ENCODE peak calls at places on chromosome 7, in five cellular contexts. A is heart left ventricle, G is endothelial cell of umbilical vein, H is psoas muscle, R is fibroblast of lung. F is an unnamed sample.

GRCh38 chr7:130490287-130490686 is 1.6 kb upstream of the MEST start:
- DNase-seq in A (no peak), G (peak; percentile 15), H (no peak), R (peak; percentile 9), F (no peak)

GRCh38 chr7:121275204-121275603 is 53.6 kb upstream of the WNT16 start:
- DNase-seq in A (no peak), G (no peak), H (no peak), R (no peak), F (no peak)

GRCh38 chr7:108079291-108080057 is 50.7 kb downstream of the LAMB4 start:
- DNase-seq in A (no peak), G (peak; percentile 87), H (no peak), R (peak; percentile 97), F (peak; percentile 75)

GRCh38 chr7:51850141-51850540 is 533.5 kb upstream of the COBL start:
- DNase-seq in A (no peak), G (no peak), H (no peak), R (no peak), F (no peak)

GRCh38 chr7:114864278-114864677 is 57.6 kb upstream of the MDFIC start:
- DNase-seq in A (no peak), G (peak; percentile 7), H (no peak), R (peak; percentile 33), F (peak; percentile 12)

GRCh38 chr7:71019703-71020102 is 112.2 kb upstream of the GALNT17 start:
- DNase-seq in A (no peak), G (no peak), H (no peak), R (no peak), F (no peak)

GRCh38 chr7:103905997-103906396 is 83.5 kb downstream of the RELN start:
- DNase-seq in A (no peak), G (no peak), H (no peak), R (no peak), F (no peak)

GRCh38 chr7:148983220-148984146 is 44.8 kb downstream of the PDIA4 start:
- DNase-seq in A (peak; percentile 71), G (peak; percentile 87), H (peak; percentile 74), R (peak; percentile 88), F (peak; percentile 83)

GRCh38 chr7:94050046-94050445 is 45.9 kb upstream of the BET1 start:
- DNase-seq in A (no peak), G (no peak), H (no peak), R (no peak), F (no peak)

GRCh38 chr7:29641651-29642050 is 78.0 kb downstream of the PRR15 start:
- DNase-seq in A (no peak), G (peak; percentile 16), H (no peak), R (no peak), F (no peak)

DNA sequence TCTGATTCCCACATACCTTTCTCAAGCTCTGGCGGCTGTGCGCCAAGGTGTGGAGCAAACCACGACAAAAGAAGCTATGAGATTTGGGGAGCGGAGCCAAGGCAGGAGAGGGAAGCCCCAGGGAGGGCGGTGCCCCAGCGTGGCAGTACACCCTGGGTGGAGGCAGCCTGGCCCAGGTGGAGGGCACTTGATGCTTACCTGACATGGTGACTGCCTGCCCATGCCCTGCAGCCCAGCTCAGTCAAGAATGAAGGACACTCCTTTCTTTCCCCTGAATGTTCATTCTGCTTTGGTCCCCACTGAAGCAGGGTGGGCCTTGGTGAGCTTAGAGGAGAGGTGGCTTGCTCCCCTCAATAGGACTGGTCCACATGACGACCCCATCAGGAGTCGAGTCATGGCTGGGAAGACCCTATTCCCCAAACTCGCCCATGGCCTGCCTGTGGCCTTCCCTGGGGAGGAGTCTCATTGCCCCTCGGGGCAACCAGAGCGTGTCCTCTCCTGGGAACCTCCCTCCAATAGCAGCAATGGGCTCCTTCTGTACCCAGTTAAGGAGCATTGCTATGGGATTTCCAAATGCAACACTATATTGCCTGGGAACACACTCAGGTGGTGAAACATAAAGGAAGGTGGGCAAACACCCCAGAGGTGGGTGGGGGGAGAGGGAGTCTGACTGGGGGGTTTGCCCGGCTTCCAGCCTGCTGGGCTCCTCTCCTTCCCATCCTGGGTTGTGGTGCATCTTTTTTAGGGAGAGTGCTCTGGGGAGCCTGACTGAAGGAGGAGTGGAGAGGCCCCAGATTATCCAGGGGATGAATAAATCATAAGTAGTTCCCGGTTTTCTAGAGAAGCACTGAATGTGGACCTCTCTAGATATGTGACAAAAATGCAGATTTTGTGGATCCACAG is 22.7 kb downstream of the RAMP3 start:
- DNase-seq in A (peak; percentile 5), G (no peak), H (peak; percentile 27), R (no peak), F (no peak)
- TF ChIP-seq CTCF in A (no peak), G (no peak), H (no peak), R (no peak), F (no peak)

DNA sequence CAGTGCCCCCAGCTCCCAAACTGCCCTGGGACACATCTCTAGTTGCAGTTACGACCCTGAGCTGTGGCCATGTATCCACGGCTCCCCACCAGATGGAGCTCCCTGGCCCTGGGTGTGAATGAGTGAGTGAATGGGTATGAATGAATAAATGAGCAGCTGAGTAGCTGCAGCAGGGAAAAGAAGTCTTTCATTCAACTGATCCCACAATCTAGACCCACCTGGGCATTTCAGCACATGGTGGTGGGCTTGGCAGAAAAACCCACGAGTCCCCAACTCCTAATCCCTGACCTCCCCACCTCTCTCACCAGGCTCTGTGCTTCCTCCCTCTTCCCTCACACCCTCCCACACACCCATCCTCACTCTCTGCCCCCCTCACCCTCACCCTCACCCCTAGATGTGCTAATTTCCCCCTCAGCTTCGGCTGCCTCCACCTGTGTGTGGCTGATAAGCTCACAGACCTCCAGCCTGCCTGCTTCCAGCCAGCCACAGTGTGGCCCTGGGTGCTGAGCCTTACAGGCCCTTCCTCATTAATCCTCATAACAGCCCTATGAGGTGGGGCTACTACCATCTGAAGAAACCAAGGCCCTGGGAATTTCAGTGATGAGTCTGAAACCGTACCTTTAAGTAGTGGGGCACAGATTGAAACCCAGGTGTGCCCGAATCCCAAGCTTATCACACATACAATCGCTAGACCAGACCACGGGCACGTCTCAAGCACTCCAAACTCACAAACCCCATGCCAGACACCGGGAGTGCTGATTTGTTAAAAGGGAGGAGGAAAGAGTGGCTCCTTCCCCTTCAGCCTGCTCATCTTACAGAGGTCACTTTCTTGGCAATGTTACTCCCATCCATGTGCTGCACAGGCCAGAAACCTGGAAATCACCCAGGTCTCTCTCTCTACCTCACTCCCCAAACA is 2.2 kb upstream of the ATP6V1F start:
- DNase-seq in A (no peak), G (no peak), H (peak; percentile 64), R (peak; percentile 78), F (peak; percentile 64)
- TF ChIP-seq CTCF in A (peak; percentile 10), G (no peak), H (no peak), R (peak; percentile 33), F (peak; percentile 42)

GRCh38 chr7:131861620-131862346 is 305.4 kb upstream of the PODXL start:
- DNase-seq in A (no peak), G (peak; percentile 69), H (no peak), R (peak; percentile 15), F (peak; percentile 16)
- TF ChIP-seq CTCF in A (no peak), G (no peak), H (no peak), R (no peak), F (peak; percentile 43)

DNA sequence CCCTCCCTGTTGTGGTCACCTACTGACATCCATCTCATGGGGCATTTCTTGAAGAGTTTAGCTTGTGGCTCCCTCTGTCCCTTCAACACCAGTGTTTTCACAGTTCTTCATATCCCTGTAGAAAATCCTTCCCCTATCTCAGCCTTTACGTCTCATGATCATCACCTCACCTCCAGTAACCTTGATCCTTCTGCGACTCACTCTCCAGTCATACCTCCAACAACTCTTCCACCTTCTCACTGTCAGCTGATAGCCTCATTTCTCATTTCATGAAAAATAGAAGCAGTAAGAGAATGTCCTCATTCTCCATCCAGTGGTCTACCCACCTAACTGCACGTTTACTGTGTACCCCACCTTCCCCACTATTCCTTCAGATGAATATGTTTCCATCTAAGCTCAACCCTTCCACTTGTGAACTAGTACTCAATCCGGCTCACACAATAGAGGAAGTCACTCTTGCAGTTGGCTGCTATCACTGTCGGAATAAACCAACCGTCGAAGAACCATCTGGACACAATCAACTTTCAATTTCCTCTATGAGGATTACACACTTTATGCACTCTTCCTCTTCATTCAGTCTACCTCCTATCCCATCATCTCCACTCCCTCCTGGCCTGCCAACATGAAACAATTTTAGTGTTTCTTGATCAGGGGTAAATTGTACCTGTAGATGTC is 256.0 kb downstream of the AHR start:
- DNase-seq in A (no peak), G (no peak), H (no peak), R (no peak), F (no peak)
- TF ChIP-seq CTCF in A (no peak), G (no peak), H (no peak), R (no peak), F (no peak)

GRCh38 chr7:20438665-20439376 is 108.1 kb downstream of the ITGB8 start:
- DNase-seq in A (no peak), G (no peak), H (no peak), R (no peak), F (no peak)

GRCh38 chr7:20439384-20439783 is 108.7 kb downstream of the ITGB8 start:
- DNase-seq in A (no peak), G (no peak), H (no peak), R (no peak), F (no peak)

GRCh38 chr7:20438248-20438647 is 107.5 kb downstream of the ITGB8 start:
- DNase-seq in A (no peak), G (no peak), H (no peak), R (no peak), F (no peak)

GRCh38 chr7:20440472-20441105 is 109.9 kb downstream of the ITGB8 start:
- DNase-seq in A (no peak), G (peak; percentile 40), H (no peak), R (peak; percentile 72), F (no peak)

GRCh38 chr7:20439786-20440185 is 109.1 kb downstream of the ITGB8 start:
- DNase-seq in A (no peak), G (no peak), H (no peak), R (no peak), F (no peak)
- TF ChIP-seq CTCF in A (no peak), G (no peak), H (no peak), R (no peak), F (no peak)

GRCh38 chr7:37848297-37848696 is at the start of gene NME8:
- DNase-seq in A (no peak), G (no peak), H (no peak), R (no peak), F (no peak)

GRCh38 chr7:37853468-37853867 is 5.1 kb downstream of the NME8 start:
- DNase-seq in A (no peak), G (peak; percentile 6), H (no peak), R (no peak), F (no peak)
- TF ChIP-seq CTCF in A (peak; percentile 11), G (peak; percentile 13), H (no peak), R (peak; percentile 11), F (peak; percentile 51)

F was measured in HFFc6.